ENCODE peak calls at places on chromosome 17, in four cellular contexts. H, Q, T and J are unnamed samples.

GRCh38 chr17:71801301-71801700 is 319.5 kb upstream of the SOX9 start:
- DNase-seq in H (no peak), Q (no peak), T (no peak), J (no peak)

GRCh38 chr17:51044964-51045363 is 75.7 kb downstream of the SPAG9 start:
- DNase-seq in H (no peak), Q (no peak), T (no peak), J (no peak)

GRCh38 chr17:34578016-34578415 is 1.4 kb upstream of the TMEM132E start:
- DNase-seq in H (no peak), Q (no peak), T (no peak), J (peak)

GRCh38 chr17:31096106-31096436 is 1.3 kb downstream of the NF1 start:
- DNase-seq in H (no peak), Q (no peak), T (peak), J (no peak)

GRCh38 chr17:39679521-39680192 is 8.2 kb downstream of the PGAP3 start:
- DNase-seq in H (no peak), Q (no peak), T (no peak), J (no peak)

GRCh38 chr17:57536289-57536688 is 208.8 kb downstream of the CCDC182 start:
- DNase-seq in H (no peak), Q (no peak), T (peak), J (no peak)

GRCh38 chr17:343211-343610 is 9.4 kb downstream of the RPH3AL start:
- DNase-seq in H (no peak), Q (no peak), T (no peak), J (no peak)

GRCh38 chr17:50501054-50501453 is 7.2 kb upstream of the MYCBPAP start:
- DNase-seq in H (no peak), Q (no peak), T (peak), J (no peak)

GRCh38 chr17:78118801-78119241 is 9.7 kb downstream of the TMC6 start:
- DNase-seq in H (no peak), Q (no peak), T (no peak), J (no peak)

GRCh38 chr17:62597920-62598319 is 29.6 kb upstream of the MRC2 start:
- DNase-seq in H (no peak), Q (no peak), T (no peak), J (no peak)

GRCh38 chr17:61349350-61349749 is 50.3 kb upstream of the TBX2 start:
- DNase-seq in H (no peak), Q (no peak), T (no peak), J (no peak)

DNA sequence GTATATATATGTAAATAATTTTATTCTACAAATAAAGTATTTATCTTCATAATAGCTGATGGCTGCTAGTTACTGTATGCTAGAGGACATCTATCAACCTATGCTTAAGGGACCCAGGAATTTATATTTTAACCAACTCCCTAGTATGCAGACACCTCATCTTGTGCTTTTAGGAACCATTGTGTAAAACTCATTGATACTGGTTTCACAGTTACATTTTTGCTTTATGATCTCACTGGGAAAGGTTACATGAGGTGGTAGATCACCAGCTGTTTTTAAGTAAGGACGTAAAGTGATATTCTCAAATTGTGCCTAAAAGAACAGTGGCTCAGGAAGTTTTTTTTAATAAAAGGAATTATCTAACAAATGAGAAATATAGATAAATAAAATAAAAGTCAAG is 56.4 kb downstream of the VMP1 start:
- DNase-seq in H (peak), Q (no peak), T (peak), J (no peak)
- H4K5ac ChIP-seq in H (peak), Q (no peak), T (no peak), J (no peak)

GRCh38 chr17:18026408-18026776 is 12.6 kb downstream of the ATPAF2 start:
- DNase-seq in H (peak), Q (no peak), T (no peak), J (no peak)
- H4K5ac ChIP-seq in H (no peak), Q (no peak), T (no peak), J (no peak)

GRCh38 chr17:54835015-54835414 is 65.6 kb upstream of the TOM1L1 start:
- DNase-seq in H (no peak), Q (no peak), T (no peak), J (no peak)
- H4K5ac ChIP-seq in H (no peak), Q (no peak), T (no peak), J (no peak)

GRCh38 chr17:82348866-82349265 is 10.2 kb upstream of the TEX19 start:
- DNase-seq in H (no peak), Q (no peak), T (no peak), J (no peak)
- H4K5ac ChIP-seq in H (no peak), Q (no peak), T (no peak), J (no peak)

GRCh38 chr17:48593840-48594411 is 347 bp upstream of the HOXB5 start:
- DNase-seq in H (peak), Q (peak), T (peak), J (peak)

GRCh38 chr17:48596000-48596734 is 2.6 kb upstream of the HOXB5 start:
- DNase-seq in H (peak), Q (no peak), T (no peak), J (no peak)

GRCh38 chr17:48595107-48595999 is 1.8 kb upstream of the HOXB5 start:
- DNase-seq in H (peak), Q (no peak), T (no peak), J (no peak)

GRCh38 chr17:48593126-48593829 is at the start of gene HOXB5:
- DNase-seq in H (peak), Q (no peak), T (peak), J (peak)

DNA sequence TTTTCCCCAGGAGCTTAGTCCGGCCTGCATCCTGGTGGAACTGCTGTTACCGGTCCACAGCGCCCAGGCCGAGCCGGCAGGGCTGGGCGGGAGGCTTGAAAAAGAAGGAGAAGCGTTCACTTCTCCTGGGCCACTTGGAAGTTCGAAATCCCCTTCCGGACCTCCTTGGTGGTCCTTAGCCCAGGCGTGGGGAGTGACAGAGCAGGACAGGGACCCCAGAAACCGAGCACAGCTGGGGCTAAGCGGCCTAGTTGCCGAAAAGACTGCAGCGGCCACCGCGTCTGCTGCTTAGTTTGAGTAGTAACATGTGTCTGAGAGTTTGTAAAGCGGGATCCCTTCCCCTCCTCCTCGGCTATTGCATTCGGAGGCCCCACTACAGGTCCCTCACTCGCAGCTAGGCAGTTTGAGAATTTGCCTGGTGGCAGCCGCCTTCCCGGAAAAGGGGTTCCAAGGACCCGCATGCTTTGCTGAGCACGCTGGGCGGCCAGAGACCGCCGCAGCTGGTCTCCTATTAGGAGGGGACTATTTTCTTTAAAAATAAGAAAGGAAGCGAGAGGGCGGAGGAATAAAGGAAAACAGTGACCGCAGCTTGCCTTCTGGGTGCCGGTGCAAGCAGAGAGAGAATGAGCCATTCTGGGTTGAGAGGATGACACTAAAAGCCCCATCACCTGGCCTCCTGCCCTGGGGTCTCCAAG is 980 bp upstream of the HOXB5 start:
- DNase-seq in H (peak), Q (no peak), T (no peak), J (no peak)
- H4K5ac ChIP-seq in H (peak), Q (no peak), T (no peak), J (no peak)

DNA sequence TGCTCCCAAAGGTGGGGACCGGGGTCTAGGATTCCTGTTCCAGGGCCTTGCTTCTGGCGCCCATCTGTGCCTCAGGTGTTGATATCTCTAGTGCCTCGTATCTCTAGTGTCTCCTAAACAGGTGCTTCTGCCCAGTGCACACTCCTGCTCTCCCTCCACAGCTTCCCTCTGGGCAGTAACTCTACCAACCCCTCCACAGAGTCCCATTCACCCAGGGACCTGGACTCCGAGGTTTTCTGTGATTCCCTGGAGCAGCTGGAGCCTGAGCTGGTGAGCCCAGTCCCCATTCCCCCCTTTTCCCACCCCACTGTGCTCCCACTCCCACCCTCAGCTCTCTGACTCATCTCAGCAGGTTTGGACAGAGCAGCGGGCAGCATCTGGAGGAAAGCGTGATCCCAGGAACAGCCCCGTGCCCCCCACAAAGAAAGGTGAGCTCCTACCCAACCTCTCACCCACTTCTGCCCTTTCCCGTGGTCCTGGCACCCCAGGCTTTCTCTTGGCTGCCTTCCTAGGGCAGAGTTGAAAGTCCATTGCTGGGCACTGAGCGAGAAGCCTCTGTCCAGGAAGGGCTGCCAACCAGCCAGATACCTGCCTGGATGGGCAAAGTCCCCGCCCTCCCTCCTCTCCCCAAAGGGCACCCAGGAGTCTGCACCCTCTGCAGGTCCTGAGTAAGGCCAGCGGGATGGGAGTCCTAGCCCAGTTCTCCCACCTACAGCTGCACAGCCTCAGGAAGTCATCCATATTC is 2.2 kb downstream of the ACBD4 start:
- DNase-seq in H (no peak), Q (no peak), T (no peak), J (no peak)
- H4K5ac ChIP-seq in H (no peak), Q (no peak), T (no peak), J (no peak)

DNA sequence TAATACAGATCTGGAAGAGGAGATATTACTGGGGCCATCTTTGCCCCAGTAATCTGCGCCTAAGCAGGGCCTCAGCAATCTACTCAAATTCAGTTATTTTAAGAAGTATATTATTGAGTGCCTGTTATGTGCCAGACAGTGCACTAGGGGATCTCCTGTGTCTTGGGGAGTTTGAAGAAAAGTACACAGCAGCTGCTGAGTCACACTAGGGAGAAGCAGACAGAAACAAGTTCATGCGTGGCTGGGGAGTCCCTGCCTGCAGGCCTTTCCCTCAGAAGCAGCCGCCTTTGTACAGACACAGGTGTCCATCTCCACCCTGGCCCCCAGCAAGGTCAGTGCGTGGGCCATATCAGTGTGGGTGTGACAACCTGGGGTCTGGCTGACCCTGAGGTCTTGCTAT is 229.8 kb upstream of the SDK2 start:
- DNase-seq in H (no peak), Q (no peak), T (no peak), J (no peak)
- H4K5ac ChIP-seq in H (no peak), Q (no peak), T (no peak), J (no peak)

GRCh38 chr17:69235338-69236058 is 6.9 kb upstream of the ABCA10 start:
- DNase-seq in H (peak), Q (peak), T (peak), J (peak)

GRCh38 chr17:69236464-69236863 is 7.8 kb upstream of the ABCA10 start:
- DNase-seq in H (no peak), Q (no peak), T (no peak), J (no peak)

GRCh38 chr17:69240201-69240600 is 11.6 kb upstream of the ABCA10 start:
- DNase-seq in H (no peak), Q (no peak), T (no peak), J (no peak)

GRCh38 chr17:69236946-69237345 is 8.3 kb upstream of the ABCA10 start:
- DNase-seq in H (no peak), Q (no peak), T (no peak), J (no peak)

DNA sequence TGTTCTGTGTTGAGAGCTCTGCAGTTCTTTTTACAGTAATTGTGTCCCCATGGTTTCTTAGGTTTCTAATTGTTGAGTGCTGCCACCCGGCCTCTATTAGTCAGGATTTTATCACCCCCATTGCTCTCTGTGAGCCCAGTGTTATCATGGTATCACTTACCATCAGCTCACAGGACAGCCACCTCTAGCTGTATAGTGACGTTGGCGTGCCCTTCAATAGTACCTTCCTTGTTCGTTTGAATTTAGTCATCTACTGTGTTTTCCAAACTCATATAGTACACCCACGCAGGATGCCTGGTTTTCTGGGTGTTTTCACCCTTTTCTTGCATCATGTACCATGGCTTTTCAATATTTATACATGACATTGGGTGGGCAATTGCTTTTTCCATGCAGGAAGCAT is 11.0 kb upstream of the ABCA10 start:
- DNase-seq in H (no peak), Q (no peak), T (no peak), J (no peak)
- H4K5ac ChIP-seq in H (no peak), Q (no peak), T (no peak), J (no peak)

GRCh38 chr17:81470944-81471803 is 41.4 kb downstream of the ACTG1 start:
- DNase-seq in H (peak), Q (no peak), T (no peak), J (no peak)
- H4K5ac ChIP-seq in H (no peak), Q (no peak), T (no peak), J (no peak)